ENCODE peak calls at places on chromosomes 3 and 15, in four cellular contexts. F, Z, O and W are unnamed samples.

GRCh38 chr15:38084289-38084688 is 149.8 kb downstream of the TMCO5A start:
- DNase-seq in F (no peak), Z (peak; percentile 49), O (no peak), W (no peak)

GRCh38 chr3:64150527-64151238 is 74.6 kb downstream of the PRICKLE2 start:
- DNase-seq in F (peak; percentile 65), Z (peak; percentile 98), O (peak; percentile 81), W (no peak)

GRCh38 chr3:132276228-132276906 is 40.8 kb upstream of the ACP3 start:
- DNase-seq in F (no peak), Z (no peak), O (no peak), W (no peak)

GRCh38 chr3:87810427-87810826 is 248.4 kb downstream of the CGGBP1 start:
- DNase-seq in F (no peak), Z (peak; percentile 36), O (no peak), W (no peak)

GRCh38 chr15:48678851-48679250 is 33.3 kb upstream of the FBN1 start:
- DNase-seq in F (no peak), Z (no peak), O (no peak), W (no peak)

GRCh38 chr15:90231028-90232017 is 2.4 kb downstream of the CIB1 start:
- DNase-seq in F (no peak), Z (no peak), O (no peak), W (no peak)

GRCh38 chr3:121096968-121097367 is 189.0 kb downstream of the STXBP5L start:
- DNase-seq in F (no peak), Z (no peak), O (no peak), W (no peak)

GRCh38 chr15:79606831-79607355 is 174.8 kb downstream of the MINAR1 start:
- DNase-seq in F (no peak), Z (no peak), O (no peak), W (no peak)

GRCh38 chr3:194573680-194574437 is 59.4 kb downstream of the TMEM44 start:
- DNase-seq in F (peak; percentile 25), Z (peak; percentile 67), O (peak; percentile 68), W (no peak)

GRCh38 chr3:127749361-127749760 is 73.0 kb downstream of the MGLL start:
- DNase-seq in F (no peak), Z (no peak), O (no peak), W (no peak)

GRCh38 chr15:70120954-70121655 is 23.4 kb upstream of the TLE3 start:
- DNase-seq in F (no peak), Z (no peak), O (no peak), W (no peak)

DNA sequence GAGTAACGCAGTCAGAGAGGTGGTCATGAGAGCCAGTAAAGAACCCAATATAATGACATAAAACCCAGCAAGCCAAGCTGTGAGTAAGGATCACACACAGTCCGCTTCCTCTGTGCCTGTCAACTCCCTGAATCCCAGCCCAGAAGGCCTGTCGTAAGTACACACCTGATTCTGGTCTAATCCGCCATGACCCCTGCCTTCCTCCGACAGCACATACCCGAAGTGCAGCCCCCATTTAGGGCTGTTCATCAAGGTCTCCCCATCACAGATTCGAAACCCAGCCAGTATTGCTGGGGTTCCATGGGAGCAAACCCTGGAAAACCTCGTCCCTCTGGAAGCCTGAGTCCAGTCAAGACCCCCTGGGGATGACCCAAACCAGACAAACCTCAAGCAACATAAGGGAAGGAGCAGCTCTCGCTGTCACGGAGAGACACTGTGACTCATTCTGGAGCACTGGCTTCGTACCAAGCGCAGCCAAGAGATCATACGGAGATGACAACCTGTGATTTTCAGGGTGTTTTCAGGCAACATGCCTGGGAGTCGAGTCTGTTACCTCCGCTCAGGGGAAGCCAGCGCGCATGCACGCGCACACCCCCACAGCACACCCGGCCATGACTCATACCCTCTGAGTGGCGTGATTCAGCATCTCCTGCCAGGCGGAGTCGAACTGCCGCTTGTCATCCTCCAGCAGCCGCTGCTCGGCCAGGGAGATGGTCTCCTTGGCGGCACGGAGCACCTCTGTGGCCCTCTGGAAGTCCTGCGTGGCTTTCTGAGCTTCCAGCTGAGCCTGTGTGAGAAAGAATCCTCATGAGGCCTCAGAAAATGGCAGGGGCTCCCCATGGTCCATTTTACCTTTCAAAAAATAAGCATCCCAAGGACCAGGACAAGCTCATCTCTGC is 63.0 kb downstream of the SH3BP5 start:
- DNase-seq in F (peak; percentile 83), Z (peak; percentile 97), O (peak; percentile 92), W (peak; percentile 75)
- H3K27me3 ChIP-seq in F (no peaks in the 10 kb centered on the region), Z (no peaks in the 10 kb centered on the region), O (no peaks in the 10 kb centered on the region), W (no peaks in the 10 kb centered on the region)

GRCh38 chr15:52803543-52804306 is 13.6 kb upstream of the ONECUT1 start:
- DNase-seq in F (no peak), Z (no peak), O (no peak), W (no peak)
- H3K27me3 ChIP-seq in F (peaks cover 99% of the 10 kb centered on the region), Z (peaks cover 85% of the 10 kb centered on the region), O (peaks cover 65% of the 10 kb centered on the region), W (peaks cover 75% of the 10 kb centered on the region)

GRCh38 chr15:29615791-29616190 is 206.5 kb downstream of the TJP1 start:
- DNase-seq in F (no peak), Z (no peak), O (no peak), W (no peak)

GRCh38 chr15:29612701-29613100 is 209.6 kb downstream of the TJP1 start:
- DNase-seq in F (no peak), Z (peak; percentile 72), O (no peak), W (no peak)

GRCh38 chr15:29612096-29612495 is 210.2 kb downstream of the TJP1 start:
- DNase-seq in F (no peak), Z (peak; percentile 96), O (no peak), W (peak; percentile 67)

GRCh38 chr15:29613951-29614382 is 208.3 kb downstream of the TJP1 start:
- DNase-seq in F (no peak), Z (no peak), O (no peak), W (no peak)

DNA sequence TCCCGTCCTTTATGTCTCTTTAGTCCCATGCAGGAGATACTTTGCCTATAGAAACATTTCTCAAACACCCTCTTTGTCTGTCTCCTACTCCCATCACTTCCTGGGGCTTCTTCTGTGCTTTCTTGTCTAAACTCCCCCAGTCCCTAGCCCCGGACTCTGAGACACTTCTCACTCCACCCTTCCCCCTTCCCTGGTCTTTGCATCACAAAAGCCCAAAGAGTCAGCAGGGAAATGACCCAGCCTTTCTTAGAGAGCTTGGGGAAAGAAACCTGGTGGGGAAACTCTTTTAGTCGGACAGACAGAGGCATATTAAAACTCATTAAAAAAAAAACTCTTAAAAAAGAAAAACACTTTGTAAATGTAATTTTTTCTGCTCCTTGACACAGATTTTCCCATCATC is 211.2 kb downstream of the TJP1 start:
- DNase-seq in F (no peak), Z (no peak), O (no peak), W (no peak)
- H3K27me3 ChIP-seq in F (peaks cover 49% of the 10 kb centered on the region), Z (no peaks in the 10 kb centered on the region), O (no peaks in the 10 kb centered on the region), W (no peaks in the 10 kb centered on the region)

DNA sequence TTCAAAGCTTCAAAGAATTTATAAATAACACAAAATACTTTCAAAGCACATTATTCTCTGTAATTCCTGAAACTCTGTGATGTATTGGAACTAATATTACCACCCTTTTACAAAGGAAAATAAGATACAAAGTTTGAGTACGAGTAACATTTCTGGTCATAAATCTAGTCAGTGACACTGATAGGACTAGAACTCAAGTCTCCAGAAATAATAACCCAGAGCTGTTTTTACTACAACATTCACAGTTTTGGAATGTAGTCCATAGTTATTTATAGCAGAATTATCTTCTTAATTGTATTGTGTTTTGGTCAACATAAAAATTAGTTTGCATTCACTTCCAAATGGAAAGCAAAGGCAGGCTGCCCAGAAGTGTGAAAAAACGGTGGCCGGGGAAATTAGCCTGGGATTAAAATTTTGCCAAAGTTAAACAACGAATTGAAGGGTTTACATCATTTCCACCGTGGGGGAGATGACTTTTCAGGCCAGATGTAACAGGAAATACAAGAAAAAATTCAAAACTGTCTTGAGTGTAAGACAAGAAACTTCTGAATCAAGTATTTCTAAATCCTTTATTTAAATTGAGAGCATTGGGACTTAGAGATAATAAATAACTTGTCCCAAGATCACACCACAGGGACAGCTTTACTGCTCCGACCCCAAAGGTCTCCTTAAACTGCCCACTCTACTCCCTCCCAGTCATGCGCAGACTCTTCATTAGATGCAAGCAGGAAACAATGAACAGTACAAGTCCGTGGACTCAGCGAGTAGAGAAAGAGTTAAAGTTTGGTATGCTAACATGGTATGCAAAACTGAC is 74.3 kb upstream of the VGLL4 start:
- DNase-seq in F (no peak), Z (peak; percentile 35), O (no peak), W (no peak)
- H3K27me3 ChIP-seq in F (no peaks in the 10 kb centered on the region), Z (no peaks in the 10 kb centered on the region), O (no peaks in the 10 kb centered on the region), W (no peaks in the 10 kb centered on the region)

GRCh38 chr3:6047016-6047415 is 813.9 kb upstream of the GRM7 start:
- DNase-seq in F (no peak), Z (no peak), O (no peak), W (no peak)

DNA sequence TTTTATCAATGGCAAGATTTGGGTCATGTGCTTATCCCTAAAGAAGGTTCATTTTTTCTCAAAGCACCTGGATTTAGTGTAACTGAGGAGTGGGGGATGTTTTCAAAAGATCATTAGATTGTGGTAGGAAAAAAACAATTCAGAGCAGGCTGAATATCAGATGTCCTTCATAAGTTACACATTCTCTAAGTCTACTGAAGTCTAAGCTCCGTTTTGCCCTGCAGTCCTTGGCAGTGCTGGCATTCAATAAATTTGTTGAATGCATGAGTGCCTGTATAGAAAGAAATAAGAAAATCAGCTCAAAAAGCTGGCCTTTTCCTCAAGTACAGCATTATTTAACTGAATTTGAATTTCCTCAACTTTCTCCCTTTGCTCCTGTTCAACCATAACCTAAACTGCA is 819.0 kb upstream of the GRM7 start:
- DNase-seq in F (no peak), Z (no peak), O (no peak), W (no peak)
- H3K27me3 ChIP-seq in F (no peaks in the 10 kb centered on the region), Z (no peaks in the 10 kb centered on the region), O (no peaks in the 10 kb centered on the region), W (no peaks in the 10 kb centered on the region)